ENCODE peak calls at places on chromosome 14, in eight cellular contexts. I, B, O, Q, D, F, W and T are unnamed samples.

GRCh38 chr14:105204206-105204930 is 23.3 kb upstream of the NUDT14 start:
- DNase-seq in I (no peak), B (peak), O (no peak), Q (no peak), D (no peak), F (no peak), W (peak), T (no peak)

GRCh38 chr14:95098984-95099599 is 58.2 kb downstream of the DICER1 start:
- DNase-seq in I (peak), B (peak), O (peak), Q (peak), D (no peak), F (no peak), W (peak), T (peak)

GRCh38 chr14:71228711-71229110 is 321.5 kb downstream of the PCNX1 start:
- DNase-seq in I (no peak), B (no peak), O (no peak), Q (no peak), D (no peak), F (no peak), W (no peak), T (no peak)

GRCh38 chr14:31858868-31859267 is 218.2 kb upstream of the ARHGAP5 start:
- DNase-seq in I (no peak), B (no peak), O (no peak), Q (no peak), D (no peak), F (no peak), W (no peak), T (no peak)

GRCh38 chr14:96989293-96989692 is 192.1 kb downstream of the VRK1 start:
- DNase-seq in I (no peak), B (no peak), O (no peak), Q (no peak), D (no peak), F (no peak), W (no peak), T (no peak)

GRCh38 chr14:23104070-23104590 is 659 bp downstream of the CIROP start:
- DNase-seq in I (no peak), B (no peak), O (no peak), Q (no peak), D (no peak), F (no peak), W (no peak), T (no peak)

GRCh38 chr14:22977684-22978486 is 4.5 kb downstream of the AJUBA start:
- DNase-seq in I (no peak), B (peak), O (peak), Q (no peak), D (no peak), F (no peak), W (peak), T (peak)

GRCh38 chr14:102893452-102893851 is 29.0 kb upstream of the AMN start:
- DNase-seq in I (no peak), B (peak), O (no peak), Q (no peak), D (no peak), F (no peak), W (peak), T (peak)

GRCh38 chr14:96888593-96888992 is 91.4 kb downstream of the VRK1 start:
- DNase-seq in I (no peak), B (no peak), O (no peak), Q (peak), D (no peak), F (no peak), W (no peak), T (no peak)

GRCh38 chr14:22556990-22557623 is 31.9 kb downstream of the DAD1 start:
- DNase-seq in I (peak), B (peak), O (peak), Q (peak), D (peak), F (peak), W (peak), T (peak)

GRCh38 chr14:73567951-73568885 is 795 bp upstream of the ACOT2 start:
- DNase-seq in I (no peak), B (no peak), O (peak), Q (no peak), D (no peak), F (no peak), W (peak), T (no peak)

GRCh38 chr14:90140956-90141316 is 79.1 kb downstream of the KCNK13 start:
- DNase-seq in I (no peak), B (no peak), O (peak), Q (no peak), D (no peak), F (no peak), W (no peak), T (no peak)

GRCh38 chr14:54116972-54117371 is 160.3 kb upstream of the BMP4 start:
- DNase-seq in I (no peak), B (no peak), O (peak), Q (no peak), D (no peak), F (no peak), W (no peak), T (no peak)

GRCh38 chr14:68695326-68695768 is 97.5 kb downstream of the ZFP36L1 start:
- DNase-seq in I (peak), B (no peak), O (peak), Q (peak), D (no peak), F (peak), W (peak), T (peak)

GRCh38 chr14:92956961-92957360 is 34.0 kb downstream of the CHGA start:
- DNase-seq in I (no peak), B (no peak), O (no peak), Q (no peak), D (no peak), F (no peak), W (no peak), T (no peak)

GRCh38 chr14:104131968-104132732 is 6.2 kb upstream of the KIF26A start:
- DNase-seq in I (no peak), B (no peak), O (no peak), Q (no peak), D (peak), F (peak), W (no peak), T (no peak)

GRCh38 chr14:51472881-51473280 is 178.8 kb upstream of the FRMD6 start:
- DNase-seq in I (no peak), B (no peak), O (peak), Q (no peak), D (no peak), F (no peak), W (no peak), T (no peak)

GRCh38 chr14:64878775-64879634 is 702 bp downstream of the SPTB start:
- DNase-seq in I (no peak), B (no peak), O (no peak), Q (peak), D (no peak), F (no peak), W (no peak), T (no peak)

GRCh38 chr14:39232554-39233415 is 930 bp upstream of the MIA2 start:
- DNase-seq in I (no peak), B (no peak), O (no peak), Q (no peak), D (no peak), F (no peak), W (peak), T (no peak)

GRCh38 chr14:78157855-78158436 is 12.2 kb upstream of the NRXN3 start:
- DNase-seq in I (no peak), B (peak), O (no peak), Q (peak), D (no peak), F (no peak), W (no peak), T (no peak)

GRCh38 chr14:51828017-51828797 is 32.2 kb upstream of the GNG2 start:
- DNase-seq in I (peak), B (peak), O (no peak), Q (no peak), D (peak), F (no peak), W (peak), T (no peak)

GRCh38 chr14:104450811-104451401 is 128.7 kb upstream of the C14orf180 start:
- DNase-seq in I (no peak), B (no peak), O (no peak), Q (no peak), D (no peak), F (peak), W (peak), T (peak)

GRCh38 chr14:86999076-86999475 is 993.9 kb downstream of the GALC start:
- DNase-seq in I (no peak), B (no peak), O (no peak), Q (no peak), D (no peak), F (no peak), W (no peak), T (no peak)

GRCh38 chr14:105944632-105945610 is 418.5 kb downstream of the TMEM121 start:
- DNase-seq in I (peak), B (peak), O (no peak), Q (peak), D (peak), F (no peak), W (peak), T (peak)

GRCh38 chr14:67722293-67722692 is 20.6 kb downstream of the RDH12 start:
- DNase-seq in I (no peak), B (peak), O (no peak), Q (no peak), D (no peak), F (no peak), W (no peak), T (peak)

GRCh38 chr14:58426819-58427288 is 477 bp downstream of the TIMM9 start:
- DNase-seq in I (no peak), B (peak), O (peak), Q (peak), D (peak), F (no peak), W (peak), T (peak)

GRCh38 chr14:101461891-101462290 is 99.4 kb upstream of the DIO3 start:
- DNase-seq in I (no peak), B (peak), O (no peak), Q (no peak), D (peak), F (peak), W (no peak), T (no peak)

GRCh38 chr14:73771848-73772705 is 57.9 kb upstream of the PNMA1 start:
- DNase-seq in I (no peak), B (peak), O (peak), Q (peak), D (peak), F (no peak), W (peak), T (no peak)

GRCh38 chr14:51547260-51547659 is 104.5 kb upstream of the FRMD6 start:
- DNase-seq in I (peak), B (no peak), O (peak), Q (no peak), D (no peak), F (no peak), W (no peak), T (peak)

GRCh38 chr14:72275242-72275641 is 343.0 kb downstream of the RGS6 start:
- DNase-seq in I (no peak), B (no peak), O (no peak), Q (no peak), D (no peak), F (no peak), W (no peak), T (no peak)

GRCh38 chr14:22882529-22883190 is 362 bp upstream of the REM2 start:
- DNase-seq in I (peak), B (peak), O (peak), Q (peak), D (no peak), F (no peak), W (no peak), T (peak)

GRCh38 chr14:94049625-94050023 is 23.5 kb downstream of the OTUB2 start:
- DNase-seq in I (no peak), B (no peak), O (no peak), Q (no peak), D (peak), F (peak), W (no peak), T (peak)

GRCh38 chr14:23483216-23483854 is 13.8 kb downstream of the NGDN start:
- DNase-seq in I (no peak), B (no peak), O (no peak), Q (peak), D (no peak), F (no peak), W (no peak), T (no peak)

GRCh38 chr14:94904636-94905035 is 134.7 kb upstream of the GSC start:
- DNase-seq in I (no peak), B (no peak), O (no peak), Q (no peak), D (no peak), F (no peak), W (no peak), T (no peak)

DNA sequence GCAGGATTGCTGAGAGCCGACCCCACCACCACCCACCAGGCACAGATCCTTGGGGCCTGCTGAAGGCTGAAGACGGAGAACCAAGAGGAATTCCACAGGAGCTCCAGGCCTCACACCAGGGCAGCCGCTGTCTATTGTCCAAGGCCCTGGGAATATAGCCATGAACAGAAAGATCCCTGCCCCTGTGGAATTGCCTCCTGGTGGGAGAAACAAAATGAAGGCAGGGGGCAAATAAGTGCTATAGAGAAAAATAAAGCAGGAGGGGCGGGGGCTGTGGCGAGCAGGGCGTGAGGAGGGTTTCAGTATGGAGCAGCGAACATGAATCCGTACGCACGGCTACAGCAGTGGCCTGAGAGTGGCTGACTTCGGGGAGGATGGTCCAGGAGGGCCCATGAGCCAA is 96.1 kb downstream of the EML1 start:
- DNase-seq in I (no peak), B (no peak), O (no peak), Q (no peak), D (no peak), F (no peak), W (no peak), T (no peak)
- TF ChIP-seq POLR2A in I (no peak), B (no peak), O (no peak), Q (no peak), D (no peak), F (no peak), W (no peak), T (no peak)

GRCh38 chr14:21383848-21384493 is at the start of gene SUPT16H:
- DNase-seq in I (peak), B (peak), O (peak), Q (peak), D (peak), F (peak), W (peak), T (peak)

GRCh38 chr14:21382886-21383847 is 652 bp downstream of the SUPT16H start:
- DNase-seq in I (no peak), B (peak), O (peak), Q (peak), D (peak), F (no peak), W (peak), T (peak)

GRCh38 chr14:21382095-21382494 is 1.7 kb downstream of the SUPT16H start:
- DNase-seq in I (no peak), B (no peak), O (no peak), Q (no peak), D (no peak), F (no peak), W (no peak), T (no peak)

GRCh38 chr14:21384494-21384851 is 654 bp upstream of the SUPT16H start:
- DNase-seq in I (no peak), B (no peak), O (no peak), Q (no peak), D (peak), F (no peak), W (no peak), T (no peak)

GRCh38 chr14:21385170-21385904 is 1.5 kb upstream of the SUPT16H start:
- DNase-seq in I (no peak), B (no peak), O (no peak), Q (peak), D (no peak), F (no peak), W (no peak), T (no peak)
- H3K4me3 ChIP-seq in I (no peak), B (no peak), O (no peak), Q (no peak), D (no peak), F (no peak), W (no peak), T (no peak)

DNA sequence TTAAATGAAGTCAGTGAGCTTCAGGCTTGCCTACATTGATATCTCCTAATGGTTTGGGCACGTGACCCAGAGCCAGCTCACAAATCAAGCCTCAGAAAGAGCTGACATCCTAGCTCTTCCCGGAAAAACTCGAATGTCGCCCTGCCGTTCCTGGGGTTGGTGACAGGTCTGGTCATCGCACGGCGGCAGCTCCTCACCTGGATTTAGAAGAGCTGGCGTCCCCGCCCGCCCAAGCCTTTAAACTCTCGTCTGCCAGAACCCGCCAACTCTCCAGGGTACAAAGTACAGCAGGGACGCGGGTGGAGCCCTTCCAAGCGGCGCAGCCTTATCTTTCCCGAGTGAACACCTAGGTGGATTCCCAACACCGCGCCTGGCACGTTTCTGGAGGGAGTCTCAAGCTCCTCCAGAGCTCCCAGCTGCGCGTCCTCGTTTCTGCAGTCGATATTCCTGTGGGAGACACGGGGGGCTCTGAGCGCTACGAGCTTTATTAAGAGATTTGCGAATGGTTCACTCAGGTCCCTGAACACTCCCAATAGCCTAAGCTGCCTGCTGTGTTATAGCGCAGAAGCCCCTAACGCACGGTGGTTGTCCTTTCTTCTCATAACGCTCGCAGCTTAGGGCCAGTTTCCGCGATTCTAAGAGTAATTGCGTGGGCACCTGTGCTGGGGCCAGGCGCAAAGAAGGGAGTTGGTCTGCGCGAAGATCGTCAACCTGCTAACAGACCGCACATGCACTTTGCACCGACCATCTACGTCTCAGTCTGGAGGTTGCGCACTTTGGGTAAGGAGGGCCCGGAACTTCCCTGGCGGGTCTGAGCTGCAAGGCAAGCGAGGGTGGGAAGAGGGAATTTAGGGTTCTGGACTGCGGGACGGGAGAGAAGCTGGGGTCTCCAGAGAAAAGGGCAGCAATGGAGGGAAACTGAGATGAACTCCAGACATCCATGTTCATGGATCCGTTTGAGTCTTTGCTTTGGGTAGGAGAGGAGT is at the start of gene SSTR1:
- DNase-seq in I (no peak), B (peak), O (peak), Q (no peak), D (no peak), F (no peak), W (no peak), T (no peak)
- TF ChIP-seq POLR2AphosphoS5 in I (no peak), B (peak), O (no peak), Q (no peak), D (no peak), F (no peak), W (no peak), T (no peak)

GRCh38 chr14:49582211-49582977 is 3.8 kb downstream of the RPS29 start:
- DNase-seq in I (no peak), B (no peak), O (no peak), Q (no peak), D (no peak), F (no peak), W (no peak), T (no peak)

GRCh38 chr14:49583629-49584028 is 2.6 kb downstream of the RPS29 start:
- DNase-seq in I (no peak), B (no peak), O (no peak), Q (no peak), D (no peak), F (no peak), W (no peak), T (no peak)

GRCh38 chr14:49579841-49580240 is 6.3 kb downstream of the RPS29 start:
- DNase-seq in I (no peak), B (no peak), O (no peak), Q (no peak), D (no peak), F (no peak), W (no peak), T (no peak)

GRCh38 chr14:49581961-49582210 is 4.3 kb downstream of the RPS29 start:
- DNase-seq in I (no peak), B (no peak), O (no peak), Q (no peak), D (no peak), F (no peak), W (no peak), T (no peak)

GRCh38 chr14:49581209-49581960 is 4.8 kb downstream of the RPS29 start:
- DNase-seq in I (no peak), B (no peak), O (no peak), Q (peak), D (no peak), F (no peak), W (no peak), T (no peak)
- TF ChIP-seq POLR2A in I (no peak), B (no peak), O (no peak), Q (no peak), D (no peak), F (no peak), W (no peak), T (no peak)